ENCODE peak calls at places on chromosomes 13 and 19, in eight cellular contexts. E is hepatocyte, X is fibroblast of mammary gland, V is lung, A is lower leg skin, K is cardiac fibroblast, H is stomach, F is heart left ventricle. B is an unnamed sample.

GRCh38 chr19:14479985-14480694 is 5.0 kb upstream of the PTGER1 start:
- DNase-seq in E (no peak), X (no peak), V (no peak), A (no peak), K (peak), H (peak), F (no peak), B (no peak)

GRCh38 chr19:29113838-29114237 is 99.1 kb downstream of the UQCRFS1 start:
- DNase-seq in E (no peak), X (no peak), V (no peak), A (no peak), K (no peak), H (no peak), F (no peak), B (no peak)

GRCh38 chr13:29484796-29485195 is 110.7 kb downstream of the SLC7A1 start:
- DNase-seq in E (no peak), X (no peak), V (no peak), A (no peak), K (no peak), H (no peak), F (no peak), B (no peak)

GRCh38 chr13:99992912-99993311 is 11.3 kb downstream of the ZIC2 start:
- DNase-seq in E (no peak), X (no peak), V (no peak), A (no peak), K (no peak), H (no peak), F (no peak), B (no peak)

GRCh38 chr13:110333837-110334236 is 26.8 kb downstream of the COL4A2 start:
- DNase-seq in E (no peak), X (no peak), V (no peak), A (no peak), K (no peak), H (no peak), F (no peak), B (no peak)

GRCh38 chr13:35923347-35923746 is 207.8 kb downstream of the DCLK1 start:
- DNase-seq in E (no peak), X (peak), V (no peak), A (peak), K (peak), H (no peak), F (peak), B (no peak)

GRCh38 chr19:23787106-23787505 is 28.4 kb upstream of the ZNF681 start:
- DNase-seq in E (no peak), X (peak), V (peak), A (no peak), K (no peak), H (no peak), F (no peak), B (no peak)

GRCh38 chr13:39374741-39375189 is 228.2 kb downstream of the LHFPL6 start:
- DNase-seq in E (no peak), X (no peak), V (no peak), A (no peak), K (no peak), H (no peak), F (no peak), B (no peak)

GRCh38 chr19:31317542-31317941 is 31.7 kb downstream of the TSHZ3 start:
- DNase-seq in E (no peak), X (peak), V (no peak), A (no peak), K (no peak), H (no peak), F (no peak), B (no peak)

GRCh38 chr19:41872384-41872774 is 4.7 kb upstream of the CD79A start:
- DNase-seq in E (no peak), X (peak), V (no peak), A (no peak), K (no peak), H (no peak), F (no peak), B (no peak)

GRCh38 chr13:51154029-51154555 is 43.0 kb upstream of the C13orf42 start:
- DNase-seq in E (no peak), X (peak), V (no peak), A (no peak), K (peak), H (no peak), F (no peak), B (no peak)

GRCh38 chr19:15631817-15632216 is 8.9 kb upstream of the CYP4F3 start:
- DNase-seq in E (no peak), X (peak), V (no peak), A (no peak), K (peak), H (no peak), F (no peak), B (no peak)

GRCh38 chr13:21557995-21558394 is 46.0 kb downstream of the MICU2 start:
- DNase-seq in E (no peak), X (peak), V (no peak), A (no peak), K (peak), H (no peak), F (no peak), B (no peak)

GRCh38 chr13:111398715-111399299 is 78.4 kb downstream of the TEX29 start:
- DNase-seq in E (no peak), X (peak), V (no peak), A (peak), K (no peak), H (peak), F (no peak), B (peak)
- TF ChIP-seq CTCF in E (no peak), X (peak), V (no peak), A (no peak), K (no peak), H (no peak), F (no peak), B (no peak)

DNA sequence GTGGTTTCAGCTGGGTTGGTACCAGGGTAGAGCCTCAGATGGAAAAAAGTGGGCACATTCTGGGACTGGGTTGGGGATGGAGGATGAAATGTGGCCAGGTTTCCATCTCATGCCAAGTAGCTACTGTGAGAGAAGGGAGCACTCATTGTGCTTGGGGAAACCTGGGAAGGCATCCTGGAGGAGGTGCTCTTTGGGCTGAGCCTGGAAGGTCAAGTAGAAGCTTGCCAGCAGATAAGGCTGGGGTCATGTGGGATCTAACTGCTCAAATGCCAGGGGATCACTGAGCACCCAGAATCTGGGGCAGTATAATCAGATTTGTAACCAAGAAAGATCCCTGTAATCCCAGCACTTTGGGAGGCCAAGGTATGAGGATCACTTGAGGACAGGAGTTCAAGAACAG is 9.0 kb upstream of the KCNN1 start:
- DNase-seq in E (no peak), X (no peak), V (no peak), A (no peak), K (no peak), H (no peak), F (no peak), B (no peak)
- TF ChIP-seq CTCF in E (no peak), X (no peak), V (no peak), A (no peak), K (no peak), H (no peak), F (no peak), B (no peak)

GRCh38 chr19:17539288-17540117 is 15.9 kb upstream of the COLGALT1 start:
- DNase-seq in E (peak), X (peak), V (peak), A (peak), K (peak), H (peak), F (peak), B (peak)
- TF ChIP-seq CTCF in E (peak), X (no peak), V (peak), A (no peak), K (peak), H (no peak), F (peak), B (peak)

GRCh38 chr19:4208385-4209094 is 20.8 kb upstream of the EBI3 start:
- DNase-seq in E (peak), X (peak), V (no peak), A (no peak), K (peak), H (no peak), F (no peak), B (no peak)
- TF ChIP-seq CTCF in E (peak), X (peak), V (no peak), A (no peak), K (peak), H (no peak), F (no peak), B (no peak)

GRCh38 chr19:17716309-17716929 is 2.9 kb upstream of the MAP1S start:
- DNase-seq in E (no peak), X (no peak), V (no peak), A (no peak), K (no peak), H (no peak), F (no peak), B (no peak)
- TF ChIP-seq CTCF in E (no peak), X (peak), V (no peak), A (no peak), K (peak), H (no peak), F (no peak), B (no peak)

DNA sequence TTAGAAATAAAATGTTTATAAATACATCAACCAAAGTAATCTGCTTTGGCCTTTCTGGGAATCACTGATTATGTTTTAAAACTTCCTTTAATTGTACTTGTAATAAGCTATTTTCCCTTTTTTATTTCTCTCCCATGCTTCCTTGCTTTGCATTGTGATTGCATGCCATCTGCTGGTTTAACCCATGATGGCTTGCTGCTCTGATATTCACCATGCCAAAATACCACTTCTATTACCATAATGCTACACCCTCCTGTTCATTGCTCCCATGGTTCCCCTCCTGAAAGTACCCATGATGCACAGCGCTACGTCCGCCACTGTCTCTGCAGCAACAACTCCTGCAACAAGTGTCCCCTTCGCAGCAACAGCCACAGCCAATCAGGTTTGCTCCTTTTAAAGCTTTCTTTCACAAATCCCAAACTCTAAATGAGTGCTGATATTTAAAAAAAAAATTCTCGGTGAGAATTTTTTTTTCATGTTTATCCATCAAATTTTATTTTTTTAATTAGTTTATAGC is 67.7 kb upstream of the RAP2A start:
- DNase-seq in E (no peak), X (peak), V (no peak), A (no peak), K (no peak), H (no peak), F (no peak), B (no peak)
- TF ChIP-seq CTCF in E (no peak), X (peak), V (no peak), A (no peak), K (no peak), H (no peak), F (no peak), B (no peak)

DNA sequence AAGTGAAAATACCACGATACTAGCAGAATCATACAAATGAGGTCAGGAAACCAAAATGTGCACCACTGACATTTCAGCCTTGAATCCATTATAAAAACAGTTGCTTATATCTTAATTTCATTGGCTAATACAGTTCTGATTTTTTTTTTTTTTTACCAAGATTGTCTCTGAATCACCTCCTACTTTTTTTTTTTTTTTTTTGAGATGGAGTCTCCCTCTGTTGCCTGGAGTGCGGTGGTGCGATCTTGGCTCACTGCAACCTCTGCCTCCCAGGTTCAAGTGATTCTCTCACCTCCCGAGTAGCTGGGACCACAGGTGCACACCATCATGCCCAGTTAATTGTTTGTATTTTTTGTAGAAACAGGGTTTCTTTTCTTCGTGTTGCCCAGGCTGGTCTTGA is 270.2 kb downstream of the LMO7 start:
- DNase-seq in E (no peak), X (peak), V (no peak), A (no peak), K (no peak), H (no peak), F (no peak), B (no peak)
- TF ChIP-seq CTCF in E (no peak), X (no peak), V (no peak), A (no peak), K (no peak), H (no peak), F (no peak), B (no peak)

B was measured in dorsolateral prefrontal cortex.